ENCODE peak calls at places on chromosomes 5 and 9, in four cellular contexts. Z is K562, Q is H1, F is GM12878. H is an unnamed sample.

GRCh38 chr5:109479260-109479860 is 69.6 kb upstream of the PJA2 start:
- DNase-seq in F (no peak), Q (no peak), Z (no peak), H (no peak)

GRCh38 chr5:173412566-173412965 is 84.4 kb upstream of the STC2 start:
- DNase-seq in F (no peak), Q (no peak), Z (no peak), H (no peak)

GRCh38 chr5:123835421-123835820 is 323.4 kb downstream of the CSNK1G3 start:
- DNase-seq in Z (no peak), F (no peak), Q (no peak), H (no peak)

GRCh38 chr9:137384116-137384756 is 38.7 kb downstream of the EXD3 start:
- DNase-seq in Q (no peak), F (no peak), Z (peak; percentile 26), H (no peak)

GRCh38 chr9:70868661-70869652 is 252.5 kb downstream of the TRPM3 start:
- DNase-seq in Q (no peak), F (no peak), Z (no peak), H (no peak)

GRCh38 chr5:167877319-167877718 is 414.1 kb upstream of the WWC1 start:
- DNase-seq in Z (no peak), Q (no peak), F (no peak), H (no peak)

GRCh38 chr5:58582004-58582403 is 871 bp upstream of the RAB3C start:
- DNase-seq in Z (no peak), F (no peak), Q (peak; percentile 57), H (peak; percentile 65)

GRCh38 chr9:33202552-33203300 is 35.6 kb upstream of the B4GALT1 start:
- DNase-seq in F (peak; percentile 72), Q (no peak), Z (no peak), H (no peak)

GRCh38 chr9:117485176-117485575 is 70.3 kb upstream of the ASTN2 start:
- DNase-seq in F (no peak), Z (no peak), Q (no peak), H (no peak)

GRCh38 chr9:133146746-133147411 is 16.8 kb downstream of the GBGT1 start:
- DNase-seq in Z (no peak), Q (no peak), F (no peak), H (no peak)

GRCh38 chr9:136867480-136867879 is 1.4 kb upstream of the EDF1 start:
- DNase-seq in F (no peak), Q (no peak), Z (no peak), H (no peak)

GRCh38 chr9:80586786-80587185 is 1015.0 kb downstream of the TLE4 start:
- DNase-seq in F (no peak), Z (no peak), Q (no peak), H (no peak)

GRCh38 chr5:173050791-173051190 is 5.4 kb upstream of the CREBRF start:
- DNase-seq in Q (no peak), Z (no peak), F (no peak), H (no peak)

GRCh38 chr9:34134521-34134920 is 8.0 kb upstream of the DCAF12 start:
- DNase-seq in Z (no peak), F (no peak), Q (no peak), H (no peak)

GRCh38 chr9:130333041-130334040 is 67.8 kb downstream of the HMCN2 start:
- DNase-seq in Q (no peak), Z (no peak), F (no peak), H (peak; percentile 78)

GRCh38 chr5:134101686-134102439 is 12.6 kb upstream of the TCF7 start:
- DNase-seq in Z (peak; percentile 75), F (peak; percentile 43), Q (peak; percentile 97), H (peak; percentile 85)

GRCh38 chr9:35035851-35036701 is 36.3 kb downstream of the VCP start:
- DNase-seq in Q (no peak), Z (no peak), F (no peak), H (no peak)

GRCh38 chr9:35696520-35697215 is 6.9 kb upstream of the TPM2 start:
- DNase-seq in Q (peak; percentile 84), F (no peak), Z (peak; percentile 70), H (peak; percentile 85)

GRCh38 chr5:157603333-157604190 is 28.0 kb upstream of the ADAM19 start:
- DNase-seq in Q (no peak), Z (no peak), F (no peak), H (no peak)

GRCh38 chr9:123686131-123686848 is 243.6 kb downstream of the DENND1A start:
- DNase-seq in F (no peak), Z (no peak), Q (no peak), H (no peak)

GRCh38 chr9:124038239-124038638 is 26.7 kb downstream of the LHX2 start:
- DNase-seq in Z (no peak), F (no peak), Q (no peak), H (no peak)

GRCh38 chr5:153959134-153959957 is 79.4 kb downstream of the FAM114A2 start:
- DNase-seq in F (no peak), Z (no peak), Q (peak; percentile 61), H (no peak)

GRCh38 chr5:16934123-16934522 is 2.0 kb downstream of the MYO10 start:
- DNase-seq in Z (peak; percentile 53), Q (peak; percentile 94), F (no peak), H (peak; percentile 83)

GRCh38 chr5:82312373-82312856 is 34.3 kb upstream of the RPS23 start:
- DNase-seq in F (no peak), Z (peak; percentile 84), Q (peak; percentile 82), H (peak; percentile 60)

GRCh38 chr5:56299212-56299611 is 66.1 kb upstream of the ANKRD55 start:
- DNase-seq in F (no peak), Q (no peak), Z (no peak), H (no peak)

GRCh38 chr5:102511666-102512065 is 12.9 kb upstream of the SLCO6A1 start:
- DNase-seq in Q (no peak), Z (no peak), F (no peak), H (no peak)

GRCh38 chr5:83096660-83097334 is 19.4 kb downstream of the XRCC4 start:
- DNase-seq in Q (no peak), Z (no peak), F (no peak), H (no peak)

GRCh38 chr9:121997791-121998190 is 95.3 kb downstream of the TTLL11 start:
- DNase-seq in Q (no peak), F (no peak), Z (no peak), H (no peak)

GRCh38 chr9:137691648-137692357 is 73.0 kb downstream of the EHMT1 start:
- DNase-seq in Z (no peak), F (no peak), Q (no peak), H (no peak)

GRCh38 chr5:118891252-118891651 is 97.1 kb downstream of the DTWD2 start:
- DNase-seq in Q (no peak), F (peak; percentile 4), Z (no peak), H (no peak)

GRCh38 chr9:130707225-130707976 is 13.8 kb downstream of the EXOSC2 start:
- DNase-seq in F (no peak), Q (peak; percentile 73), Z (peak; percentile 75), H (peak; percentile 34)

GRCh38 chr5:37217976-37218375 is 31.2 kb downstream of the CPLANE1 start:
- DNase-seq in Q (no peak), F (no peak), Z (no peak), H (no peak)

GRCh38 chr5:96758621-96759020 is 49.1 kb downstream of the ERAP1 start:
- DNase-seq in F (no peak), Z (no peak), Q (no peak), H (no peak)
- TF ChIP-seq NRF1 in F (no peak), Z (no peak), Q (no peak), H (no peak)

GRCh38 chr9:127555830-127556820 is 56.0 kb upstream of the STXBP1 start:
- DNase-seq in Q (no peak), F (peak; percentile 24), Z (peak; percentile 75), H (no peak)
- TF ChIP-seq NRF1 in Q (no peak), F (no peak), Z (no peak), H (no peak)

GRCh38 chr5:62385816-62386400 is 17.8 kb downstream of the DIMT1 start:
- DNase-seq in Z (no peak), Q (no peak), F (no peak), H (no peak)

GRCh38 chr5:62385136-62385535 is 18.6 kb downstream of the DIMT1 start:
- DNase-seq in Z (no peak), F (no peak), Q (no peak), H (no peak)

DNA sequence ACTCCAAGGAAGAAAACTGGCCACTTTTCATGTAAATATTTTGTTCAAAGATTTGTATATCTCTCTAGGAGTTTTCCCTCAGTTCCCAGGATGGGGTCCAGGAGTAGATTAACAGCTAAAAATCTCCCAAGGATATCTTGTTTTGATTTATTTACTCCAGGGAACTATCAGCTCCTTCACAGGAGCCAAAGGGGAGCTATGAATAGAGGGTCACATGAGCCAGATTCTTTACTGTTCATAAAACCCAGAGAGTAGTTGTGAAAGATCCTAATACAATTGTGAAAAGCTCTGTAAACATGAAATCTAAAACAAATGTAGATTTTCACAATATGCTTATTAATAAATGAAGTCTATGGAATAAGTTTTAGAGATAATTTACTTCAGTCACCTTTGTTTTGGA is 16.9 kb downstream of the DIMT1 start:
- DNase-seq in Q (no peak), F (no peak), Z (no peak), H (no peak)
- TF ChIP-seq NRF1 in Q (no peak), F (no peak), Z (no peak), H (no peak)

DNA sequence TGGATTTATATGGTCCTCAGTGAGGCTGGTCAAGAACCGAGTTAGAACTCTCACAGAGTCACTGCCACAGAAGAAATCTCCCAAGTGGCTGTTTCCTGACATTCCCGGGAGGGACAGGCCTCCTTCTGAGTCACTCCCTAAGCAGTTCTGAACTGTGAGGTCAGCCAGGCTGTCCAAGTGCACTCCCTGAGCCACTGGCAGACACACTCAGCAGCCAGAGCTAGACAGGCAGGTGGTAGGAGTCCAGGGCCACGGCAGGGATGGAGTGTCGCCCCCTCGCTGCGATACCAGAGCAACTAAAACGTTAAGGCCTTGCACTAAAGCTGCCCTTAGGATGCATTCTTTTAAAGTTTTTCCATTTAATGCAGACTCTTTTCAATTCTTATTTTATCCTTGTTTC is 3.4 kb downstream of the IL4 start:
- DNase-seq in F (no peak), Q (no peak), Z (peak; percentile 53), H (no peak)
- TF ChIP-seq NRF1 in F (no peak), Q (no peak), Z (peak; percentile 44), H (no peak)

GRCh38 chr9:108567571-108567970 is 288.2 kb downstream of the ACTL7B start:
- DNase-seq in F (no peak), Z (no peak), Q (no peak), H (no peak)

GRCh38 chr9:108565651-108566378 is 290.0 kb downstream of the ACTL7B start:
- DNase-seq in F (peak; percentile 3), Q (no peak), Z (peak; percentile 75), H (peak; percentile 52)

GRCh38 chr9:108568093-108568492 is 287.7 kb downstream of the ACTL7B start:
- DNase-seq in F (no peak), Z (no peak), Q (no peak), H (no peak)

GRCh38 chr9:108575286-108575685 is 280.5 kb downstream of the ACTL7B start:
- DNase-seq in Z (no peak), F (no peak), Q (no peak), H (no peak)

GRCh38 chr9:108569624-108570023 is 286.2 kb downstream of the ACTL7B start:
- DNase-seq in Z (peak; percentile 8), F (no peak), Q (no peak), H (no peak)
- TF ChIP-seq NRF1 in Z (no peak), F (no peak), Q (no peak), H (no peak)